ENCODE peak calls at places on chromosomes 3 and 15, in five cellular contexts. N, S, J, W and X are unnamed samples.

GRCh38 chr3:94654096-94654495 is 591.2 kb downstream of the NSUN3 start:
- DNase-seq in S (no peak), W (no peak), N (no peak), J (no peak), X (no peak)

GRCh38 chr3:18121020-18121419 is 304.1 kb downstream of the SATB1 start:
- DNase-seq in S (no peak), J (no peak), N (no peak), W (no peak), X (no peak)

GRCh38 chr15:67796728-67797127 is 28.6 kb upstream of the SKOR1 start:
- DNase-seq in S (no peak), W (no peak), J (no peak), N (no peak), X (no peak)

GRCh38 chr3:49411550-49411967 is 217 bp downstream of the RHOA start:
- DNase-seq in S (peak), N (peak), W (peak), J (peak), X (peak)

GRCh38 chr3:41065340-41065739 is 134.0 kb upstream of the CTNNB1 start:
- DNase-seq in W (no peak), N (no peak), J (no peak), S (no peak), X (no peak)

GRCh38 chr15:68626283-68626682 is 47.5 kb downstream of the CORO2B start:
- DNase-seq in N (no peak), W (no peak), J (no peak), S (no peak), X (no peak)

GRCh38 chr15:52183562-52184173 is 7.5 kb downstream of the GNB5 start:
- DNase-seq in N (no peak), W (no peak), S (no peak), J (no peak), X (no peak)

GRCh38 chr15:66832679-66833078 is 130.6 kb downstream of the SMAD6 start:
- DNase-seq in S (no peak), W (no peak), J (no peak), N (no peak), X (no peak)

GRCh38 chr15:25060472-25060803 is 105.7 kb downstream of the SNRPN start:
- DNase-seq in S (no peak), N (no peak), J (no peak), W (no peak), X (peak)

GRCh38 chr3:152399374-152399773 is 130.6 kb downstream of the MBNL1 start:
- DNase-seq in S (no peak), J (no peak), W (no peak), N (no peak), X (no peak)

GRCh38 chr15:39454189-39454986 is 126.5 kb upstream of the THBS1 start:
- DNase-seq in J (no peak), W (no peak), N (no peak), S (no peak), X (no peak)